ENCODE peak calls at places on chromosomes 13 and 19, in four cellular contexts. W is GM12878, M is H1, K is SK-N-SH. C is an unnamed sample.

GRCh38 chr13:36887758-36888521 is 32.1 kb downstream of the SMAD9 start:
- DNase-seq in W (peak), M (no peak), K (no peak), C (no peak)

GRCh38 chr19:17149393-17150135 is 65.6 kb upstream of the USE1 start:
- DNase-seq in W (no peak), M (no peak), K (no peak), C (no peak)

GRCh38 chr19:44718441-44719261 is 19.7 kb downstream of the CEACAM16 start:
- DNase-seq in W (no peak), M (no peak), K (no peak), C (no peak)

GRCh38 chr19:50252111-50252886 is 48.9 kb downstream of the MYH14 start:
- DNase-seq in W (no peak), M (no peak), K (peak), C (peak)

GRCh38 chr13:47886314-47886713 is 114.8 kb downstream of the SUCLA2 start:
- DNase-seq in W (no peak), M (no peak), K (no peak), C (no peak)

GRCh38 chr19:29706635-29707034 is 8.4 kb downstream of the C19orf12 start:
- DNase-seq in W (no peak), M (no peak), K (no peak), C (no peak)

GRCh38 chr13:78759704-78760103 is 100.7 kb upstream of the OBI1 start:
- DNase-seq in W (no peak), M (no peak), K (peak), C (no peak)

GRCh38 chr19:14814982-14815381 is 20.0 kb downstream of the OR7A5 start:
- DNase-seq in W (no peak), M (no peak), K (no peak), C (no peak)

GRCh38 chr19:6516018-6516658 is 14.0 kb upstream of the TUBB4A start:
- DNase-seq in W (peak), M (peak), K (peak), C (peak)

GRCh38 chr13:34044660-34045080 is 226.7 kb downstream of the RFC3 start:
- DNase-seq in W (no peak), M (no peak), K (no peak), C (no peak)

GRCh38 chr13:93628136-93628535 is 401.5 kb downstream of the GPC6 start:
- DNase-seq in W (no peak), M (no peak), K (peak), C (no peak)

GRCh38 chr19:36775768-36776167 is 3.2 kb upstream of the ZNF850 start:
- DNase-seq in W (no peak), M (peak), K (no peak), C (no peak)

GRCh38 chr19:41303941-41304340 is 6.0 kb upstream of the CCDC97 start:
- DNase-seq in W (no peak), M (no peak), K (no peak), C (no peak)

GRCh38 chr19:1066748-1067340 is at the start of gene ARHGAP45:
- DNase-seq in W (no peak), M (no peak), K (peak), C (peak)

GRCh38 chr19:34667349-34668076 is 9.4 kb downstream of the SCGB2B2 start:
- DNase-seq in W (no peak), M (no peak), K (no peak), C (no peak)

GRCh38 chr13:50449465-50449864 is 394.0 kb downstream of the DLEU7 start:
- DNase-seq in W (no peak), M (no peak), K (no peak), C (no peak)

DNA sequence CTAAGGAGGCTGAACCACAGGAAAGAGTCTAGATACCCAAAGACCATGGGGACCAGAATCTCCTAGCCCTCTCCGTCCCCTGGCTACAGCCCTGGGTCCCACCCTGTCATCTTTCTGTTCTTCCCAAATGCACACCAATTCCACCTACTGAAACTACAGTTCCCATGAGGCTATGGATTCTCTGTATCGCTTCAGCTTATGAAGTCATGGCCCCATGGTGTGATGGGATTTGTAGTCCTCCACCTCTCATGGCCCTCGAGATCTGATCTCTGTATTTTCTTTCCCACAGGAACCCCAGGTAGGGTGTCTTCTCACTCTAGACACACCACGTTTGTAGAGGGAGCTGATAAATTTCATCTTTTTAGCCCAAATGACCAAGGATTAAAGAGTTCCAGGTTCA is 11.8 kb downstream of the PTPRH start:
- DNase-seq in W (no peak), M (no peak), K (no peak), C (no peak)
- TF ChIP-seq NRF1 in W (no peak), M (no peak), K (no peak), C (no peak)

DNA sequence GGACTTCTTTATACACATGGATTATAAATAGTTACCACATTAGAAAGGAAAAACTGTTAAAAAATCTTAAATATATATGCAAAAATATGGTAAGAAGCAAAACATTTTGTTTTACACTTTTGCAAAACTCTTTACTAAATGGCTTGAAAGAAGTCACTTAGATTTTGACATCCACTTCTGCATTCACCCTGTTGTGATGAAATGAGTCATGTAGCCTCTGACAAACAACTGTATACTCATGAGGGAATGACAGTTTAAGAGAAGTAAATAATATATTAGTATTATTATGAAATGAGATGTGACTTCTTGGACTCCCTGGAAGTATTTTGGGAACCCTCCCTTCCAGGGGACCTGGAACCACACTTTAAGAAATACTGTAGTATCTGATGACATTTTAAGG is 275.6 kb downstream of the DACH1 start:
- DNase-seq in W (no peak), M (no peak), K (no peak), C (no peak)
- TF ChIP-seq NRF1 in W (no peak), M (no peak), K (no peak), C (no peak)

GRCh38 chr13:45092668-45093067 is 27.6 kb upstream of the GTF2F2 start:
- DNase-seq in W (no peak), M (no peak), K (no peak), C (no peak)
- TF ChIP-seq NRF1 in W (no peak), M (no peak), K (no peak), C (no peak)

DNA sequence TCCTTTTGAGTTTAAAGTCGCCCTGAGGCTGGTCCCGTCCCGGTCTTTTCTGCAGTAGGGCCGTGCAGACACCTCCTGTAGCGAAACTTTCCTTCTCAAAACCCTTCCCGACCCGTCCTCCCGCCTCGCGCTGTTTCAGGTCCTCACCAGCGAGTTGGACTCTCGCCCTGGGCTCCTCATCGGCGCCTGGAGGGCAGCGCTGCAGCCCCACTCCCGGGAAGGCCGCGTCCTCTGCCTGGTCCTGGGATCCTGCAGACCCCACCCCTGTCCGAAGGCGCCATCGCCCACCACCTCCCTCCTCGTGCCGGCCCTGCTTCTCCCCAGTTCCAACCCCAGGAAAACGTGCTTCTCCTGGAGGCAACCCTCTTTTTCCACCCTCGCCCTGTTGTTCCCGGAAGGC is 15.0 kb downstream of the ZNF701 start:
- DNase-seq in W (no peak), M (no peak), K (no peak), C (no peak)
- TF ChIP-seq NRF1 in W (no peak), M (no peak), K (no peak), C (no peak)

DNA sequence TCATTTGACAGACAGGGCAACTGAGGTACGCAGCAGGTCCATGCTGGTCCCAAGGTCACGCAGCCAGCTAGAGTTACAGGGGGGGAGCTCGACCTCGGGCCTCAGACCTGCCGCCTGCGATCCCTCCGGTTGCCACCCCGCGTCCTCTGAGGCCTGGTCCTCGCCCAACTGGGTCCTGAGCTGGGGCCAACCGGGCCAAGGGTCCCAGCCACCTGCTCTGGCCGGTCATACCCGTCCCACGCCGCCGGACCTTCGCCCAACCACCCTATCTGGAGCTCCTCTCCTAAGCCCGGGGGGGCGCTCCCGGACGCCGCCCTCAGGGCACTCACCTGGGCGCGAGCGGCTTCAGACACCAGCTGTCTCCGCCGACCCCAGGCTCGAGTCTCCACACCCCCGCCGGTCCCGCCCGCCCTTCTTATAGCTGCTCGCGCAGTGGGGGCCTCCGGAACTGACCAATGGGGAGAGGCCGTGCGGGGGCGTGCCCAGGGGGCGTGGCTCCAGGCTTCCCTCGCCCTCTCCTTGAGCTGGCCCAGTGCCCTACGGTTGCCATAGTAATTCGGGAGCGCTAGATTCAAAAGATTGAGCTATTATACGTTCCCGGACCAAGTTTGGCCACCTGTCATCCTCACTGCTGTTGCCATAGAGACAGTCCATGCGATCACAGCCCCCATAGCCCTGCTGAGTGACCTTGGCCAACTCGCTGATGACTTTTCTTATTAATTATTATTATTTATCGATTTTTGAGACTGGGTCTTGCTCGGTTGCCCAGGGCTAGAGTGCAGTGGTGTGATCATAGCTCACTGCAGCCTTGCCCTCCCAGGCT is at the start of gene PLIN5:
- DNase-seq in W (peak), M (peak), K (peak), C (peak)
- TF ChIP-seq NRF1 in W (no peak), M (no peak), K (peak), C (peak)

GRCh38 chr13:112859817-112860190 is 109.2 kb upstream of the MCF2L start:
- DNase-seq in W (no peak), M (no peak), K (peak), C (no peak)
- TF ChIP-seq NRF1 in W (no peak), M (no peak), K (no peak), C (no peak)

C was measured in K562.